ENCODE peak calls at places on chromosomes 4 and X, in five cellular contexts. K, R, Q, V and J are unnamed samples. For H3K4me1, the result is how much of the 10 kb centered on the place peaks cover.

GRCh38 chr4:152374606-152375285 is 161.1 kb downstream of the FBXW7 start:
- DNase-seq in K (no peak), V (no peak), R (no peak), Q (no peak), J (no peak)

GRCh38 chrX:50913520-50913919 is 3.0 kb downstream of the BMP15 start:
- DNase-seq in V (no peak), K (no peak), R (no peak), Q (no peak), J (no peak)

GRCh38 chr4:60938621-60939020 is 261.5 kb upstream of the ADGRL3 start:
- DNase-seq in Q (no peak), K (no peak), R (no peak), V (no peak), J (no peak)

GRCh38 chr4:1563241-1563640 is 120.9 kb downstream of the FAM53A start:
- DNase-seq in K (no peak), V (no peak), Q (no peak), R (no peak), J (no peak)

GRCh38 chrX:76918033-76918432 is 490.5 kb downstream of the MAGEE1 start:
- DNase-seq in K (no peak), V (no peak), R (no peak), Q (no peak), J (no peak)

GRCh38 chr4:140252144-140252741 is 98.3 kb upstream of the MAML3 start:
- DNase-seq in Q (no peak), K (no peak), R (no peak), V (no peak), J (no peak)

GRCh38 chr4:75895744-75896314 is 6.4 kb downstream of the PPEF2 start:
- DNase-seq in R (no peak), V (peak), K (peak), Q (peak), J (peak)

GRCh38 chrX:116417214-116417613 is 19.2 kb upstream of the SLC6A14 start:
- DNase-seq in Q (no peak), R (no peak), V (no peak), K (peak), J (no peak)

GRCh38 chr4:188714907-188715306 is 575.7 kb downstream of the TRIML1 start:
- DNase-seq in Q (no peak), V (no peak), K (peak), R (no peak), J (peak)

GRCh38 chr4:5020341-5020740 is 1.1 kb upstream of the CYTL1 start:
- DNase-seq in V (no peak), R (no peak), Q (no peak), K (no peak), J (no peak)

GRCh38 chr4:102324725-102325124 is 20.6 kb downstream of the SLC39A8 start:
- DNase-seq in Q (no peak), K (no peak), R (no peak), V (no peak), J (no peak)

GRCh38 chrX:23736030-23736429 is 7.0 kb downstream of the ACOT9 start:
- DNase-seq in K (no peak), V (no peak), R (no peak), Q (no peak), J (no peak)

GRCh38 chrX:39307488-39307887 is 506.2 kb downstream of the MID1IP1 start:
- DNase-seq in Q (no peak), V (no peak), R (no peak), K (no peak), J (no peak)

GRCh38 chrX:54865208-54865607 is 55.4 kb upstream of the TRO start:
- DNase-seq in Q (no peak), K (no peak), V (no peak), R (no peak), J (no peak)

GRCh38 chrX:43861750-43862149 is 20.5 kb downstream of the MAOB start:
- DNase-seq in R (no peak), V (no peak), Q (no peak), K (peak), J (peak)

GRCh38 chr4:7120341-7120740 is 52.5 kb upstream of the GRPEL1 start:
- DNase-seq in R (no peak), V (peak), Q (no peak), K (no peak), J (no peak)

GRCh38 chr4:54852061-54852460 is 194.3 kb downstream of the KIT start:
- DNase-seq in K (no peak), V (no peak), R (no peak), Q (no peak), J (no peak)

GRCh38 chr4:7507381-7507780 is 72.7 kb upstream of the PSAPL1 start:
- DNase-seq in V (no peak), R (no peak), K (no peak), Q (no peak), J (no peak)

GRCh38 chr4:189502841-189503240 is 437.8 kb upstream of the FRG1 start:
- DNase-seq in K (peak), Q (no peak), V (no peak), R (no peak), J (no peak)

GRCh38 chrX:66004928-66005831 is 34.7 kb downstream of the VSIG4 start:
- DNase-seq in Q (no peak), V (no peak), K (no peak), R (no peak), J (no peak)

GRCh38 chr4:77193511-77194236 is 36.7 kb downstream of the CCNG2 start:
- DNase-seq in V (peak), R (peak), Q (no peak), K (no peak), J (no peak)

GRCh38 chr4:81595287-81595686 is 123.6 kb upstream of the RASGEF1B start:
- DNase-seq in K (no peak), R (no peak), Q (no peak), V (no peak), J (no peak)

GRCh38 chrX:135384161-135384836 is 37.4 kb upstream of the SMIM10L2A start:
- DNase-seq in R (no peak), V (no peak), Q (no peak), K (peak), J (no peak)

GRCh38 chr4:139955600-139955999 is 198.4 kb downstream of the MAML3 start:
- DNase-seq in V (no peak), K (no peak), Q (no peak), R (no peak), J (no peak)

DNA sequence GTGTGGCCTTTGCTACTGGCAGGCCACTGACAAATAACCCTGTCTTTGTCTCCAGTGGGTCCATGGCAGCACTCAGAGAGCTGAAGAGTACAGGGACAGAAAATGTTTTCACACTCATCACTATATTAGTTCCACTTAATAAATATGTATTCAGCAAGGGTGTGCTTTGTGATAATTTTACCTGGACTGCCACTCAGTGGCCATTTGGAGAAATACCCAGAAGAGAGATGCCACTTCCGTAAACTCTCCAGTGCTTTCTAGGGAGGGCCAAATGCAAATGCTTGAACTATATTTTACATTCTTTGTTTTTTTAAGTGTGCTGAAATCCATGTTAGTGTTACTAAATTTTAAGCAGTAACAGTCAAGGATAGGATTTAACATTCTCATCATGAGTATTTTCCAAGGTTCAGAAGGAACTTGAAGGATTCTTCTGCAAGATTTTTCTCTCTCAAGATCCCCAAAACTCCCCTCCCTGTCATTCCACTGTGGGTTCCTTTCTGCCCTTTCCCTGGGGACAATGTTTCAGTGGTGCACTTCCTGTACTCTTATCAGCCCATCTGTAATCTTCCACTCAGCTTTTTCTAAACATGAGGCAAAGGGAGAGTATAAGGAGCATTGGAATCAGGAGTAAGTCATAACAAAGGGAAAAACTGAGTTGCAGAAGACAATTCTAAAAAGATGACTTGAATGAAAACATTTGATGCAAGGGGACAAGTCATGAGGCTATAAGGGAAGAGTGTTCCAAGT is 46.0 kb downstream of the TFDP3 start:
- DNase-seq in R (no peak), K (peak), V (no peak), Q (peak), J (no peak)
- TF ChIP-seq CTCF in R (no peak), K (peak), V (peak), Q (peak), J (peak)

DNA sequence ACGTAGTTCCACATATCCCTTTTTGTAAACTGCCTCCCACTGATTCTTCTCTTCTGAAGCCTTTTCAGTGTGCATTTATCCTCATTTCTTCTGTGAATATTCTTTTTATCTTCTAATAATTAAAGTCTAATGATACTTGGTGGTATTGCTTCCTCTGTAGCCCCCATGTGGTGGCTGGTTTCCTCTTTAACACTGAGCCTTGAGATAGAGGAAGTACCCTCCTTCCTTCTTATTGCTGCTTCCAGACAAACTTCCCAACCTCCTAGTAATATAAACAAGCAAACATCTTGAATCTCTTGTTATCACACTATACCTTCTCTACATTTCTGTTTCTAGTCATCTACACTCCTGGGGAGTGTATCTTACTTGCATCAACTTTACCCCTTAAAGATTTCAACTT is 310.5 kb upstream of the GIMD1 start:
- DNase-seq in K (no peak), Q (no peak), V (no peak), R (no peak), J (no peak)
- H3K4me1 ChIP-seq in K (under half), Q (under half), V (under half), R (under half), J (under half)

GRCh38 chrX:130884627-130885026 is 18.4 kb downstream of the ENOX2 start:
- DNase-seq in R (no peak), Q (no peak), K (no peak), V (no peak), J (no peak)

GRCh38 chrX:130877892-130878321 is 25.1 kb downstream of the ENOX2 start:
- DNase-seq in V (no peak), R (no peak), K (no peak), Q (no peak), J (no peak)

GRCh38 chrX:130874751-130875150 is 28.3 kb downstream of the ENOX2 start:
- DNase-seq in K (peak), R (no peak), Q (no peak), V (no peak), J (no peak)

GRCh38 chrX:130878350-130879341 is 24.4 kb downstream of the ENOX2 start:
- DNase-seq in Q (no peak), K (peak), V (no peak), R (no peak), J (peak)
- H3K27ac ChIP-seq in Q (no peak), K (no peak), V (no peak), R (no peak), J (no peak)

GRCh38 chr4:82901129-82901718 is 689 bp downstream of the THAP9 start:
- DNase-seq in Q (peak), R (no peak), V (peak), K (no peak), J (no peak)
- TF ChIP-seq CTCF in Q (no peak), R (no peak), V (no peak), K (no peak), J (no peak)

DNA sequence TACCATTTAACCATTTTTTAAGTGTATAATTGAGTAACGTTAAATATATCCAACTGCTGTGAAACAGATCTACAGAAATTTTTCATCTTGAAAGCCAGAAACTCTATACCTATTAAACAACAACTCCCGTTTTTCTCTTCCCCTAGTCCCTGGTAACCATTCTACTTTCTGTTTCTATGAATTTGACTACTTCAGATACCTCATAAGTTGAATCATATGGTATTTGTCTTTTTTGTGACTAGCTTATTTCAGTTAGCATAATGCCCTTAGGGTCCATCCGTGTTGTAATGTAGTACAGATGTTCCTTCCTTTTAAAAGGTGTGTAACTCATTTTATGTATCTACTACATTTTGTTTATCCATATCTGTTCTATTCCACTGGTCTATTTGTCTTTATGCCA is 48.7 kb downstream of the STAG2 start:
- DNase-seq in V (no peak), R (no peak), K (peak), Q (no peak), J (peak)
- H3K4me1 ChIP-seq in V (under half), R (under half), K (under half), Q (under half), J (under half)